ENCODE peak calls at places on chromosomes 5 and 9, in four cellular contexts. H is midbrain, N is KBM-7, X is HTR-8/SVneo. J is an unnamed sample.

GRCh38 chr5:142826741-142827492 is 56.7 kb downstream of the ARHGAP26 start:
- DNase-seq in H (no peak), N (peak), X (peak), J (peak)

GRCh38 chr5:180072556-180072955 is 997 bp upstream of the RNF130 start:
- DNase-seq in H (no peak), N (no peak), X (no peak), J (no peak)

GRCh38 chr9:112711050-112711689 is 6.7 kb downstream of the INIP start:
- DNase-seq in H (peak), N (peak), X (peak), J (no peak)

GRCh38 chr9:33307067-33307466 is 16.8 kb downstream of the NFX1 start:
- DNase-seq in H (no peak), N (no peak), X (no peak), J (no peak)

GRCh38 chr5:38373733-38374132 is 115.4 kb downstream of the EGFLAM start:
- DNase-seq in H (no peak), N (no peak), X (no peak), J (no peak)

GRCh38 chr9:82024931-82025330 is 36.4 kb downstream of the SPATA31D1 start:
- DNase-seq in H (no peak), N (no peak), X (no peak), J (no peak)

GRCh38 chr5:80754900-80755299 is 100.1 kb upstream of the DHFR start:
- DNase-seq in H (no peak), N (peak), X (no peak), J (no peak)

GRCh38 chr9:134418986-134419683 is 92.9 kb downstream of the RXRA start:
- DNase-seq in H (no peak), N (no peak), X (no peak), J (no peak)

GRCh38 chr9:127106493-127106855 is 16.0 kb downstream of the ANGPTL2 start:
- DNase-seq in H (no peak), N (no peak), X (no peak), J (no peak)

GRCh38 chr5:148903587-148903986 is 77.2 kb downstream of the ADRB2 start:
- DNase-seq in H (no peak), N (no peak), X (no peak), J (no peak)

GRCh38 chr5:95731571-95732554 is 727 bp downstream of the RHOBTB3 start:
- DNase-seq in H (peak), N (peak), X (no peak), J (peak)